ENCODE peak calls at places on chromosomes 16 and 17, in five cellular contexts. M is tibial nerve, C is NB4, F is breast epithelium, B is stomach. O is an unnamed sample.

GRCh38 chr16:86955136-86955890 is 361.9 kb downstream of the C16orf95 start:
- DNase-seq in M (no peak), C (no peak), F (no peak), B (no peak), O (no peak)

GRCh38 chr17:36731091-36731490 is 129.7 kb downstream of the MRM1 start:
- DNase-seq in M (no peak), C (no peak), F (peak), B (no peak), O (no peak)

GRCh38 chr17:67280279-67280678 is 35.3 kb upstream of the HELZ start:
- DNase-seq in M (peak), C (no peak), F (peak), B (no peak), O (peak)

GRCh38 chr17:38663125-38663751 is 11.5 kb downstream of the EPOP start:
- DNase-seq in M (no peak), C (peak), F (no peak), B (peak), O (no peak)

GRCh38 chr16:58499615-58500328 is at the start of gene NDRG4:
- DNase-seq in M (no peak), C (peak), F (peak), B (peak), O (no peak)

GRCh38 chr16:81204794-81205680 is 33.5 kb upstream of the BCO1 start:
- DNase-seq in M (peak), C (peak), F (no peak), B (peak), O (no peak)

GRCh38 chr17:57861737-57862409 is 12.0 kb upstream of the MRPS23 start:
- DNase-seq in M (peak), C (no peak), F (no peak), B (peak), O (peak)

GRCh38 chr17:30380106-30380420 is 1.3 kb downstream of the CPD start:
- DNase-seq in M (no peak), C (peak), F (no peak), B (no peak), O (no peak)

GRCh38 chr16:69619514-69619913 is 53.7 kb downstream of the NFAT5 start:
- DNase-seq in M (no peak), C (no peak), F (no peak), B (no peak), O (no peak)

GRCh38 chr16:54136276-54136625 is 150.3 kb downstream of the IRX3 start:
- DNase-seq in M (no peak), C (peak), F (no peak), B (no peak), O (no peak)

GRCh38 chr16:67651039-67651438 is 6.1 kb downstream of the CARMIL2 start:
- DNase-seq in M (no peak), C (no peak), F (no peak), B (no peak), O (no peak)

GRCh38 chr17:60139438-60140285 is 10.1 kb upstream of the CA4 start:
- DNase-seq in M (peak), C (peak), F (no peak), B (peak), O (peak)

GRCh38 chr16:73071131-73071940 is 23.4 kb upstream of the ZFHX3 start:
- DNase-seq in M (no peak), C (no peak), F (no peak), B (peak), O (peak)

GRCh38 chr17:79942591-79943353 is 92.9 kb downstream of the TBC1D16 start:
- DNase-seq in M (no peak), C (no peak), F (no peak), B (no peak), O (no peak)

GRCh38 chr16:3945751-3946603 is 65.5 kb upstream of the CREBBP start:
- DNase-seq in M (no peak), C (no peak), F (peak), B (peak), O (no peak)

GRCh38 chr16:56106527-56106926 is 84.8 kb upstream of the GNAO1 start:
- DNase-seq in M (no peak), C (no peak), F (no peak), B (no peak), O (no peak)

GRCh38 chr16:56667581-56668571 is at the start of gene MT1G:
- DNase-seq in M (no peak), C (peak), F (no peak), B (peak), O (no peak)

GRCh38 chr17:61728297-61728836 is 135.0 kb downstream of the BRIP1 start:
- DNase-seq in M (no peak), C (no peak), F (no peak), B (no peak), O (no peak)

GRCh38 chr17:7080445-7081041 is 492 bp upstream of the CLEC10A start:
- DNase-seq in M (peak), C (no peak), F (no peak), B (no peak), O (peak)

GRCh38 chr17:34254651-34255380 is at the start of gene CCL2:
- DNase-seq in M (peak), C (peak), F (peak), B (peak), O (peak)

DNA sequence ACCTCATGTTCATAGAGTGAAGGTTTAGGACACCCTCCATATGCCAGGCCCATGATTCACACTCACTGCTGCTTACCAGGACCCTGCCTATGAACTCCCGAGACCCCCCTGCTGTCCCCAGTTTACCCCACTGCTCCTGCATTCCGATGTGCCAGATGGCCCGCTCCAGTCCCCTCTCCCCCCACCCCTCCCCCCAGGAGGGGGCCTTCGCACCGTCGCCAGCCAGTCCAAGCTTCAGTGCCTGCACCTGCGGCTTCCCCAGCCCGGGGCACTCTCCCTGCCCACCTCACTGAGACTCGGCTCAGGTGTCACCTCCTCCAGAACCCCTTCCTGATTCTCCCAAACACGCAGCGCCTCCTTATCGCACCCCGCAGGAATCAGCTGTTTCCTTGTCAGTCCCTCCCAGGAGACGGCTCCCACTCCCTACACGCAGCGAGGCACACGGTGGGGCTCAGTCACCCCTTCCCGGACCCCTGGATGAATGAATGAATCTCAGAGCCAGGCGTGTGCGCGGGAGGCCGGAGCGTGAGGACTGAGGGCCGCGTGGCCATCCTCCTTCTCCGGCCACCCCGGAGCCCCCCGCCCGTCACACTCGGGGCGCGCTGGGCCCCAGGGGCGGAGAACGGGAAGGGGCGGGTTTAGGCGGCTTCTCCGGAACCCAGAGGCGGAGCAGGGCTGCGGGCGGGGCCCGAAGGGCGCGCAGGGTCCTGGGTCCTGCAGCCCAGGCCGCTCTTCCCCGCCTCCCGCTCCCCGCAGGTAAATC is 1.7 kb downstream of the MYO1C start:
- DNase-seq in M (no peak), C (peak), F (no peak), B (peak), O (peak)
- TF ChIP-seq POLR2A in M (peak), C (peak), F (peak), B (no peak), O (peak)

GRCh38 chr17:43020030-43020621 is 2.1 kb downstream of the VAT1 start:
- DNase-seq in M (no peak), C (peak), F (no peak), B (no peak), O (no peak)
- TF ChIP-seq POLR2A in M (no peak), C (no peak), F (no peak), B (no peak), O (no peak)

GRCh38 chr16:19892902-19893301 is 8.3 kb upstream of the GPRC5B start:
- DNase-seq in M (no peak), C (no peak), F (no peak), B (no peak), O (no peak)
- TF ChIP-seq POLR2A in M (no peak), C (no peak), F (no peak), B (no peak), O (no peak)

GRCh38 chr17:3666516-3666915 is 1.9 kb downstream of the TAX1BP3 start:
- DNase-seq in M (no peak), C (no peak), F (no peak), B (no peak), O (no peak)

GRCh38 chr17:3668279-3669084 is at the start of the genes EMC6 and TAX1BP3:
- DNase-seq in M (peak), C (peak), F (peak), B (peak), O (peak)

GRCh38 chr17:3665834-3666233 is 2.5 kb downstream of the TAX1BP3 start:
- DNase-seq in M (no peak), C (no peak), F (no peak), B (no peak), O (no peak)

GRCh38 chr17:3669085-3669347 is 404 bp downstream of the EMC6 start:
- DNase-seq in M (no peak), C (no peak), F (no peak), B (no peak), O (no peak)

DNA sequence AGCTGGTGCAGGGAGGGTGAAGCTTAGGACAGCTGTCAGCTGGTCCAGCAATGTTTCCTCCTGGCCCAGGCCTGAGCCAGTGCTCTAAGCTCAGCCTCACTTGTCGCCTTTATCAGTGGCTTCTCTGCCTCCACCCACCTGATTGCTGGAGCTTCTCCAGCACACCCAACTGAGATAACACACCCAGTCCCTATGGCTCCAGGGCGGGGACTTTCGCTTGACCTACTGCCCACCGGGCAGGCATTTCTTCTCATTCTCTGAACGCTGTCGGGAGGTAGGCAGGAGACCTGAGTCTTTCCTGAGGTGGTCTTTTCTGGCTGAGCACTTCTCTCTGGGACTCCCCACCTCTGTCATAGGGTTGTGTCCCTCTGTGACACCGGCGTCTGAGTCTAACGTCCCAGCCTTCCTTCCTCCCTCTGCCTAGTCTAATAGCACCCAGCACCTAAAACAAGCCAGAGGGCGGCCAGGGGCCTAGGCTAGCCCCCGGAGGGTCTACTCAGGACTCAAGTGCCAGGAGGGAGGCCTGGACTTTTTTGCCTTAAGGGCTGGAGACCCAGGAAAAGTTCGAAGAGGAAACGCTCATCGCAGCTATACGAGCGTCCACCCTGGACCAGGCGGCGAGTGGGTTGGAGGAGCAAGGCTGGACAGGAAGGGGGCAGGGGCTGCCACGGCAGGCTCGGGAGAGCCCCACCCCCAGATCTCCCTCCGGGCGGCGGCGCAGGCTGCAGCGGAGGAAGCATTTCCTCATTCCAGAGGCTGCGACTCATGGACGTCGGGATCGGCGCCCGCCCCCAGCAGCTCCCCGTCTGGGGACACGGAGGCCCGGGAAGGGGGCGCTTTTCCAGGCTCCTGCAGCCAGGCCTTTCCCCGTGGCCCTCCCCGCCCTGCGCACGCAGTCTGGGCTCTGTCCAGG is 756 bp downstream of the TAX1BP3 start:
- DNase-seq in M (peak), C (peak), F (peak), B (peak), O (peak)
- TF ChIP-seq POLR2A in M (no peak), C (no peak), F (no peak), B (no peak), O (no peak)

DNA sequence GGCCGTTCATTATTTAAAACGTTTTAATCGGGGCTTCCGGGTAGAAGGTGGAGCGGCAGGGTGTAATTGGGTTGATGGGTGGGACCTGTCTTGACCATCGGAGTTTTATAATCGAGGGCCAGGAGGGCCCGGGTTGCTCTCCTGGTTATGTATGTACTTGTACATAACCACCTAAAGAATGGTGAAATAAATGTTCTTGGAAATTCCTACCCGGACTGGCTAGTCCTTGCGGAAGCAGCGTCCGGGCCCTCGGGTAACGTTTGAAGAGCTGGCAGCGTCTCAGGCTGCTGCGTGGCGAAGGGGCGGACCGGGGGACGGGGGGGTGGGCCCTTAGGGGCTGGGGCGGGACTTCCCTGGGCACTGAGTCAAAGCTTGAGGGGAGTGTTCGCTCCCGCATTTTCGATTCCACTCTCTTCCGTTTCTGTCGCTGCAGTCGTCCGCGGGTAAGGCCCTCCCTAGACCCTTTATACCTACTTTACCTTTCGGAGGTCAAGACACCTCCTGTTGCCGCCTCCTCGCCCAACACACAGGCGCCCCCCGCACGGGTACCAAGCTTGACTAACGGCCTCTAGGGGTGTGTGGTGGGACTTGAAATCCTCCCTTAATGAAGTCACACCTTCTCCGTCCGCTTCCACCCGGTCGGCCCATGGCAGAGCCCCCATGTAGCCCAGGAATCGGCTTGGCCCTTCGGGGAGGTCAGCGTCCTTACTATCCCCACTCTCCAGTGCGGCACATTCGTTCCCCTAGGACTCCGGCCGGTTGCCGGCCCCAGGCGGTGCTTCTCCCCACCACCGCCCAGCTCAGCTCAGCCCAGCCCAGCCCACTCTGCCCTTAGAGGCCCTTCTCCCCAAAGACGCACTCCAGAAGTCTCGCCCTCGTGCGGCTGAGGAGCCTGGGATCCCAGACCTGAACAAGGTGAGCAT is at the start of gene TMEM106A:
- DNase-seq in M (peak), C (peak), F (peak), B (peak), O (peak)
- TF ChIP-seq POLR2A in M (no peak), C (peak), F (no peak), B (no peak), O (peak)

DNA sequence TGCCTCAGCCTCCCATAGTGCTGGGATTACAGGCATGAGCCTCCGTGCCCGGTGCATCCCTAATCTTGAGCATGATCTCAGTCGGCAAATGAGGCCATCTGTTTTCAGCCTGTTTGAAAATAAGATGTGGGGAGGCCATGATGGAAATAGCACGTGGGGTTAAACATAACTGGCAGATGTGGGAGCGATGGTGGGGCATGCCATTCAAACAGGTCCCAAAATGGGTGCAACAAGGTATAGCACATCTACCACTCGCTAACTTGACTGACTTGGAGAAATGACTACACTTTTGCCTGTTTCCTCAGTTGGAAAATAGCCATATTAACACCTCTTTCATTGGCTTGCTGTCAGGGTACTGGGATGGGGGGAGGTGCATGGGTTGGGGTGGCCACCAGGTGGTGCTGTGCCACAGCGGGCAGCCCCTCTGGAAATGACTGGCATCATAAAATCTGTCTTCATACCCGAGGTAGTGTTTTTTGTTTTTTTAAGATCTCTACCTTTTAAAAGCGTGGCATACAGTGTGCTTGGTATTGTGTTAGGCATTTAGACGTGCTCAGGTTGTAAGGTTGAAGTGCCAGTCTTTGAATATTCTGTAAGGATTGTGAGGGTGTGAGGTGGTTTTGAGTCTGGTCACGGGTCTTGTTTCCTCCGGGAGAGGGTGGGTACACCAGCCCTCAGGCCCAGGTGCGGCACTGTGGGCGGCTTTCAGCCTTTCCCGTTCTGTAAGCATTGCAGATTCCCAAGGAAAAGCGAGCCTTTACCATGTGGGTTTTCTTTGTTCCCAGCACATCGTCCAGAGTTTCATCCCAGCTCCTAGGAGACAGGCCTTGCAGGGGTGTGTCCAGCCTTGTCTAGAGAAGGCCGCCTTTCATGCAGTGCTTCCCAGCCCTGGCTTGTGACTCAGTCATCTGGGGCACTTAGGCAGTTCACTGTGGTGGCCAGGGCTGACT is 2.9 kb upstream of the TTYH2 start:
- DNase-seq in M (peak), C (peak), F (peak), B (peak), O (no peak)
- TF ChIP-seq POLR2A in M (no peak), C (no peak), F (no peak), B (no peak), O (no peak)

GRCh38 chr17:29180051-29180787 is at the start of gene MYO18A:
- DNase-seq in M (peak), C (peak), F (peak), B (peak), O (peak)
- TF ChIP-seq POLR2A in M (no peak), C (no peak), F (no peak), B (no peak), O (no peak)

O was measured in gastrocnemius medialis.